ENCODE peak calls at places on chromosomes 1 and 21, in six cellular contexts. E is neural progenitor cell, H is HCT116, F is PC-3, U is GM23248, D is IMR-90. K is an unnamed sample.
A peak's percentile ranks its signal among the peaks of the same experiment; 100 is the strongest.

GRCh38 chr1:47378147-47378546 is 37.9 kb upstream of the FOXE3 start:
- DNase-seq in E (no peak), H (no peak), F (no peak), U (peak; percentile 9), D (peak; percentile 62), K (no peak)

GRCh38 chr1:237352747-237353146 is 310.8 kb downstream of the RYR2 start:
- DNase-seq in E (no peak), H (no peak), F (no peak), U (no peak), D (no peak), K (no peak)

GRCh38 chr1:196063307-196063706 is 544.9 kb downstream of the KCNT2 start:
- DNase-seq in E (no peak), H (peak; percentile 27), F (no peak), U (peak; percentile 57), D (peak; percentile 16), K (peak; percentile 72)

GRCh38 chr1:236844499-236845271 is 49.6 kb downstream of the MTR start:
- DNase-seq in E (no peak), H (no peak), F (no peak), U (peak; percentile 76), D (peak; percentile 52), K (peak; percentile 52)

GRCh38 chr1:12111741-12112140 is 48.6 kb downstream of the TNFRSF8 start:
- DNase-seq in E (no peak), H (no peak), F (no peak), U (no peak), D (no peak), K (no peak)

GRCh38 chr1:30809514-30810263 is 52.1 kb upstream of the LAPTM5 start:
- DNase-seq in E (peak; percentile 31), H (no peak), F (peak; percentile 56), U (peak; percentile 90), D (peak; percentile 93), K (peak; percentile 97)

GRCh38 chr1:177864530-177865305 is 105.1 kb downstream of the SEC16B start:
- DNase-seq in E (no peak), H (no peak), F (no peak), U (no peak), D (no peak), K (peak; percentile 30)

GRCh38 chr1:34500451-34500850 is 254.4 kb upstream of the GJB5 start:
- DNase-seq in E (peak; percentile 78), H (no peak), F (peak; percentile 20), U (peak; percentile 48), D (no peak), K (peak; percentile 16)

GRCh38 chr1:115463347-115463746 is 125.3 kb upstream of the NGF start:
- DNase-seq in E (no peak), H (no peak), F (peak; percentile 63), U (no peak), D (no peak), K (no peak)

GRCh38 chr1:221823566-221823965 is 81.7 kb upstream of the DUSP10 start:
- DNase-seq in E (no peak), H (no peak), F (no peak), U (no peak), D (no peak), K (no peak)

GRCh38 chr1:193674292-193674944 is 488.0 kb upstream of the B3GALT2 start:
- DNase-seq in E (no peak), H (no peak), F (peak; percentile 18), U (no peak), D (peak; percentile 65), K (peak; percentile 55)

GRCh38 chr1:203557958-203558760 is 64.2 kb downstream of the OPTC start:
- DNase-seq in E (no peak), H (no peak), F (peak; percentile 99), U (peak; percentile 100), D (peak; percentile 100), K (peak; percentile 98)

GRCh38 chr1:112444269-112444668 is 48.3 kb downstream of the CTTNBP2NL start:
- DNase-seq in E (no peak), H (no peak), F (peak; percentile 44), U (peak; percentile 73), D (peak; percentile 77), K (peak; percentile 26)

GRCh38 chr1:5742032-5742431 is 250.2 kb downstream of the NPHP4 start:
- DNase-seq in E (no peak), H (no peak), F (no peak), U (no peak), D (no peak), K (no peak)

GRCh38 chr1:100894622-100895539 is at the start of gene EXTL2:
- DNase-seq in E (peak; percentile 92), H (peak; percentile 86), F (peak; percentile 91), U (peak; percentile 89), D (peak; percentile 64), K (peak; percentile 70)

GRCh38 chr1:119286587-119287181 is 81.9 kb upstream of the HAO2 start:
- DNase-seq in E (peak; percentile 75), H (peak; percentile 31), F (peak; percentile 74), U (peak; percentile 63), D (peak; percentile 4), K (peak; percentile 22)

GRCh38 chr1:58861510-58861909 is 77.7 kb upstream of the JUN start:
- DNase-seq in E (no peak), H (no peak), F (peak; percentile 58), U (peak; percentile 72), D (peak; percentile 33), K (peak; percentile 33)

GRCh38 chr1:202131956-202132821 is 9.5 kb downstream of the GPR37L1 start:
- DNase-seq in E (no peak), H (no peak), F (no peak), U (no peak), D (no peak), K (no peak)

GRCh38 chr21:45819478-45820170 is 161.9 kb upstream of the COL6A1 start:
- DNase-seq in E (no peak), H (no peak), F (no peak), U (no peak), D (no peak), K (no peak)

GRCh38 chr1:6917067-6917466 is 131.8 kb downstream of the CAMTA1 start:
- DNase-seq in E (no peak), H (no peak), F (no peak), U (no peak), D (no peak), K (no peak)
- H3K9ac ChIP-seq in E (no peak overlapping the region), H (no peak overlapping the region), F (no peak overlapping the region), U (no peak overlapping the region), D (no peak overlapping the region), K (no peak overlapping the region)

GRCh38 chr1:183780159-183780558 is 24.8 kb upstream of the RGL1 start:
- DNase-seq in E (no peak), H (no peak), F (no peak), U (no peak), D (no peak), K (no peak)
- H3K4me1 ChIP-seq in E (no peaks in the 10 kb centered on the region), H (no peaks in the 10 kb centered on the region), F (peaks cover 12% of the 10 kb centered on the region), U (no peaks in the 10 kb centered on the region), D (peaks cover 5% of the 10 kb centered on the region), K (peaks cover 5% of the 10 kb centered on the region)

GRCh38 chr21:26784974-26785373 is 60.2 kb downstream of the ADAMTS1 start:
- DNase-seq in E (no peak), H (no peak), F (no peak), U (no peak), D (no peak), K (no peak)
- H3K27ac ChIP-seq in E (no peak overlapping the region), H (no peak overlapping the region), F (no peak overlapping the region), U (no peak overlapping the region), D (no peak overlapping the region), K (no peak overlapping the region)

DNA sequence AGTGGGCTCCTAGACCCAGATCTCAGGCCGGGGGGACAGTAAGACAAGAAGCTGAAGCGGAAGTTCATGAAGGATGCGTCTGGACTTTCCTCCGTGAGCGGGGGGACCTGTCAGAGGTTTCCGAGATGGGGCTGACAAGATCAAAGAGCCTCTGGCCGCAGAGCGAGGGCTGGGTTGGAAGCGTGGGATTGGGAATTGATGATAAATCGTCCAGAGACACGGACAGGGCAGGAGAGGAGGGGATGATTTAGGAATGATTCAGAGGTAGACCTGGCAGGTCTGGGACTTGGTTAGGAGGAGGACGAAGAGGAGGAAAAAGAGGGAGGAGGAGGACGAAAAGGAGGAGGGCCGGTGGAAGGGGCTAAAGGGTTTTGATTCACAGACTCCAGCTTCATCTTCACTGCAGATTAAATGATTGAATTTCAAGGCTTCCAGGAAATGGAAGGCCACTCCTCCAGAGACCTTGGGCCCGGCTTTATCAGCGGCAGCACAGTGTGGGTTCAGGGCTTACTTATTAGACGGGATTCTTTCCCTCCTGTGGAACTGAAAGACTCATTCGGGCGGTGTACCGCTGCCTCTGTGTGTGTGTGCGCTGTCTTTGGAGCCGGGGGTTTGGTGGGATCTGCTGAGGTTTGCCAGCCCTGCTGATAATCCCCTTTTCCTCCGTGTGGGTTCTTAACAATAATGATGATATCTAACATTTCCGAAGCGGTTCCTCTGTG is 85.7 kb upstream of the SLC45A1 start:
- DNase-seq in E (no peak), H (peak; percentile 73), F (peak; percentile 75), U (no peak), D (no peak), K (no peak)
- H3K9ac ChIP-seq in E (no peak overlapping the region), H (peak overlapping the region; percentile 41), F (no peak overlapping the region), U (no peak overlapping the region), D (no peak overlapping the region), K (no peak overlapping the region)

K was measured in fibroblast of lung.